ENCODE peak calls at places on chromosomes 12 and 14, in eight cellular contexts. N, F, S, V, H, Y, C and I are unnamed samples. For H3K27me3 and H3K36me3, the result is how much of the 10 kb centered on the place peaks cover.

GRCh38 chr12:54004063-54004840 is 4.3 kb downstream of the HOXC9 start:
- DNase-seq in N (peak), F (no peak), S (no peak), V (no peak), H (no peak), Y (no peak), C (no peak), I (no peak)

GRCh38 chr12:105212431-105212830 is 23.5 kb downstream of the APPL2 start:
- DNase-seq in N (no peak), F (peak), S (no peak), V (no peak), H (no peak), Y (no peak), C (no peak), I (no peak)

GRCh38 chr12:32273712-32274111 is 125.6 kb upstream of the FGD4 start:
- DNase-seq in N (no peak), F (no peak), S (peak), V (no peak), H (no peak), Y (no peak), C (peak), I (no peak)

GRCh38 chr14:35387713-35388579 is 16.6 kb downstream of the NFKBIA start:
- DNase-seq in N (peak), F (no peak), S (no peak), V (no peak), H (no peak), Y (no peak), C (no peak), I (no peak)

GRCh38 chr12:94571556-94571955 is 78.8 kb downstream of the TMCC3 start:
- DNase-seq in N (no peak), F (peak), S (peak), V (peak), H (no peak), Y (peak), C (no peak), I (peak)

GRCh38 chr14:101031721-101032120 is 128.2 kb upstream of the RTL1 start:
- DNase-seq in N (no peak), F (no peak), S (peak), V (no peak), H (no peak), Y (no peak), C (no peak), I (peak)

GRCh38 chr14:47332099-47332498 is 343.3 kb downstream of the MDGA2 start:
- DNase-seq in N (no peak), F (no peak), S (no peak), V (no peak), H (no peak), Y (no peak), C (no peak), I (no peak)

GRCh38 chr12:79929065-79929464 is 5.8 kb downstream of the PPP1R12A start:
- DNase-seq in N (no peak), F (no peak), S (no peak), V (no peak), H (no peak), Y (no peak), C (no peak), I (no peak)

GRCh38 chr12:85182699-85183098 is 97.3 kb upstream of the ALX1 start:
- DNase-seq in N (no peak), F (no peak), S (no peak), V (no peak), H (no peak), Y (no peak), C (no peak), I (no peak)

GRCh38 chr12:70052476-70052875 is 190.8 kb upstream of the CNOT2 start:
- DNase-seq in N (no peak), F (no peak), S (no peak), V (no peak), H (no peak), Y (no peak), C (no peak), I (no peak)

GRCh38 chr14:89139404-89140247 is 277.4 kb downstream of the FOXN3 start:
- DNase-seq in N (no peak), F (no peak), S (no peak), V (no peak), H (no peak), Y (no peak), C (no peak), I (no peak)

GRCh38 chr14:71466942-71467341 is 465.3 kb upstream of the RGS6 start:
- DNase-seq in N (no peak), F (no peak), S (no peak), V (no peak), H (no peak), Y (no peak), C (no peak), I (no peak)

GRCh38 chr14:104774453-104775072 is 21.0 kb downstream of the AKT1 start:
- DNase-seq in N (no peak), F (no peak), S (no peak), V (no peak), H (peak), Y (peak), C (no peak), I (no peak)

GRCh38 chr12:47110706-47111391 is 31.1 kb upstream of the AMIGO2 start:
- DNase-seq in N (no peak), F (no peak), S (no peak), V (no peak), H (no peak), Y (no peak), C (no peak), I (no peak)

DNA sequence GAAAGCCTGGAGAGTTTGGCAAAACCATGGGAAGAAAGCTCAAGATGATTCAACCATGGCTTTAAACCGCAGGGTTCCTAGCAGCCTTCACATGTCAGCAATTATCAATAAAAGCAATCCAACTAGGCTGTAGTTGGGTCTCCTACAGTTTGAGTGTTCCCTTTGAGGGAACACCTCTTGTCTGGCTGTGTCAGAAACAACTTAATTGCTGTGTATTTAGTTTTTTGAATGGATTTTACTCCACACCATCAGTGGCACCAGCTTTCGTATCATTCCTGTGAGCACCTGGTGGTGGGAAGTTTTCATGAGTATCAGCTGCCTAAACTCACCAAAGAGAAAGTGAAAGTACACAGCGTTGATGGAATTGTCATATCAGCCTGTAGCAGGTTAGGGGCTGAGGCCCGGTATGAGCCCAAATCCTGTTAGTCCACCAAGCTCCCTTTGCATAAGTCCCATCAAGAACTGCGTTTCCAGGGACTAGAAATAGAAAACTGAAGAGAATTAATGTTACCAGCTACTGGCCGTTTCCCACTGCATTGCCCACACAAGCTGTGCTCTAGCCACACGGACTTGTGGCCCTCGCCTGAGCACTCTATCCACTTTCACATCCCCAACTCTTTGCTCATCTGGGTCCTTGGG is 10.9 kb upstream of the IL26 start:
- DNase-seq in N (no peak), F (peak), S (no peak), V (no peak), H (no peak), Y (peak), C (no peak), I (peak)
- TF ChIP-seq CTCF in N (peak), F (no peak), S (peak), V (no peak), H (no peak), Y (no peak), C (no peak), I (peak)

DNA sequence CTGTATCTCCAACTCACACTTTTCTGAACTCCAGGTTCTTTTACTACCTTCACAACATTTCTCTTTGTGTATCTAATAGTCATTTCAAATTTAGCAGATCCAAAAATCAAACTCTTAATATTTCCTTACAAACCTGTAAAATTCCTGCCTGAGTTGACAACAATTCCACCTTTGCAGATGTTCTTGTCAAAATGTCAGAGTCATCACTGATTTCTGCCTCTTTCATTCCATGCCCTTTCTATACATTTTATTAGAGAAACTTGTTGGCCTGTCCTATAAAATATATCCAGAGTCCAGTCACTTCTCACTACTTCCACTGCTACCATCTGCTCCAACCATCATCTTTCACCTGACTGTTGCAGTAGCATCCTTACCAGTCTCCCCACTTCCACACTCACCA is 119.7 kb downstream of the CAPZA3 start:
- DNase-seq in N (no peak), F (no peak), S (no peak), V (no peak), H (no peak), Y (no peak), C (no peak), I (no peak)
- H3K27me3 ChIP-seq in N (under half), F (under half), S (under half), V (under half), H (under half), Y (under half), C (under half), I (under half)

DNA sequence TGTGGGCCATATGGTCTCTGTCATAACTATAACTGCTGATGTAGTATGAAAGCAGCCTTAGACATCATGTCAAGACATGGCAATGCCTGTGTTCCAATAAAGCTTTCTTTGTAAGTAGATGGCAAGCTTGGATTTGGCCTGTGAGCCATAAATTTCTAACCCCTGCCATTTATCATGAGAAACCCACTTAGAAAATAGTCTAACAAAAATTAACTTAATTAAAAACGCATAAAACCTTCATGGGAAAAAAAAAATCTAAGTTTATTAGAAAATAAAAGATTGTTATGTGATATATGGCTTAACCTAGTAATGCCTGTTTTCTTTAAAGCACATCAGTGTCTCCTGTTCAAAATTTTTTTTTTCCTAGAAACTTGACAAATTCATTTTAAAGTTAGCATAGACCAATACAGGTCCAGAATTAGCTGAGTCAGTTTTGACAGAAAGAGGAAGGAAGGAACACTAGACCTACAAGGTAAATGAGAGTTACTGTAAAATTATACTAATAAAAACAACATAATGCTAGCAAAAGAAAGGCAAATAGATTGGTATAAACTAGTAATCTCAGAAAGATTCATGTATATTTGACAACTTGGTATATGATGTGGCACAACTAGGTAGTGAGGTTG is 68.2 kb downstream of the USP15 start:
- DNase-seq in N (no peak), F (no peak), S (no peak), V (no peak), H (no peak), Y (no peak), C (no peak), I (no peak)
- H3K36me3 ChIP-seq in N (under half), F (under half), S (under half), V (under half), H (under half), Y (under half), C (under half), I (under half)

GRCh38 chr12:68871396-68871795 is 61.6 kb downstream of the CPM start:
- DNase-seq in N (no peak), F (no peak), S (no peak), V (no peak), H (no peak), Y (no peak), C (no peak), I (no peak)

GRCh38 chr12:68873316-68873715 is 59.7 kb downstream of the CPM start:
- DNase-seq in N (no peak), F (no peak), S (no peak), V (no peak), H (no peak), Y (no peak), C (no peak), I (no peak)

GRCh38 chr12:68870443-68870842 is 62.5 kb downstream of the MDM2 start:
- DNase-seq in N (no peak), F (no peak), S (no peak), V (no peak), H (no peak), Y (no peak), C (no peak), I (no peak)

GRCh38 chr12:68870011-68870410 is 62.0 kb downstream of the MDM2 start:
- DNase-seq in N (no peak), F (no peak), S (no peak), V (no peak), H (no peak), Y (no peak), C (no peak), I (no peak)

DNA sequence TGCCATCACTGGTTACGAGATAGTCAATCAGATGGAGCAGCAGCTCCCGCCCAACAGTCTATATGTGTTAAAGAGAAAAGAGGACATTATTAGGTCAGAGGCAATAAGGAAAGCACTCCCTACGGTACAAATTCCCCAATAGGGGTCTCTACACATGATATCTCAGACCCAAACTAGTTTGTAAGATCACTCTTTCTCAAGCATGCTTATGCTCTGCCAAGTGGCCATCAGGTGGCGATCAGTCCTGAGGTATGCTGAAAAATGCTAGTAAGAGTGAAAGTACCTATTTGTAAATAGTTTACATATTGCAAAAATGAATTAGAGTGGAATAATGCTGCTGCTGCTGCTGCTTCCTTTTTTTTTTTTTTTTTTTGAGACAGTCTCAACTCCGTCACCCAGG is 61.1 kb downstream of the CPM start:
- DNase-seq in N (no peak), F (peak), S (no peak), V (no peak), H (no peak), Y (no peak), C (no peak), I (no peak)
- TF ChIP-seq CTCF in N (no peak), F (peak), S (no peak), V (peak), H (peak), Y (no peak), C (no peak), I (peak)

DNA sequence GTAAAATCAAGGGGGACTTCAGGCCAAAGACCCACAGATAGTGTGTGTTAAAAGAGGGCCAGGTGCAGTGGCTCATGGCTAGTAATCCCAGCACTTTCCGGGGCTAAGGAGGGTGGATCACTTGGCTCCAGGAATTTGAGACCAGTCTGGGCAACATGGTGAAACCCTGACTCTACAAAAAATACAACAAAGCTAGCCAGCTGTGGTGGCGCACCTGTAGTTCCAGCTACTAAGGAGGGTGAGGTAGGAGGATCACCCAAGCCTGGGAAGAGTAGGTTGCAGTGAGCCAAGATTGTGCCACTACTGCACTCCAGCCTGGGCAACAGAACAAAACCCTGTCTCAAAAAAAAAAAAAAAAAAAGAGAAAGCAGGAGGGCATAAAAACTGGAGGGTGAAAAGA is 8.5 kb downstream of the VCPKMT start:
- DNase-seq in N (no peak), F (no peak), S (no peak), V (no peak), H (no peak), Y (no peak), C (no peak), I (no peak)
- H3K27me3 ChIP-seq in N (under half), F (under half), S (under half), V (under half), H (under half), Y (under half), C (under half), I (under half)

GRCh38 chr14:22780105-22780679 is 13.7 kb downstream of the OXA1L start:
- DNase-seq in N (no peak), F (no peak), S (no peak), V (peak), H (no peak), Y (no peak), C (no peak), I (peak)

GRCh38 chr14:22773162-22774010 is 6.9 kb downstream of the OXA1L start:
- DNase-seq in N (no peak), F (no peak), S (no peak), V (no peak), H (no peak), Y (no peak), C (no peak), I (no peak)

GRCh38 chr14:22772725-22773124 is 6.2 kb downstream of the OXA1L start:
- DNase-seq in N (no peak), F (no peak), S (no peak), V (no peak), H (no peak), Y (no peak), C (no peak), I (no peak)

GRCh38 chr14:22774011-22774706 is 7.7 kb downstream of the OXA1L start:
- DNase-seq in N (no peak), F (no peak), S (no peak), V (no peak), H (no peak), Y (no peak), C (no peak), I (no peak)

GRCh38 chr14:22776215-22776614 is 9.7 kb downstream of the OXA1L start:
- DNase-seq in N (no peak), F (no peak), S (no peak), V (no peak), H (no peak), Y (no peak), C (no peak), I (no peak)
- H3K36me3 ChIP-seq in N (under half), F (under half), S (under half), V (under half), H (half or more), Y (under half), C (under half), I (under half)

GRCh38 chr12:30862486-30862885 is 64.1 kb upstream of the TSPAN11 start:
- DNase-seq in N (no peak), F (peak), S (peak), V (peak), H (no peak), Y (no peak), C (no peak), I (peak)
- TF ChIP-seq CTCF in N (no peak), F (no peak), S (no peak), V (no peak), H (no peak), Y (no peak), C (no peak), I (no peak)